ENCODE peak calls at places on chromosome X, in eight cellular contexts. One of them, this sample, is unnamed.
A peak's percentile ranks its signal among the peaks of the same experiment; 100 is the strongest.

GRCh38 chrX:42519666-42520231 is 258.2 kb downstream of the PPP1R2C start:
- DNase-seq in ureter: no peak
- DNase-seq in stimulated activated CD4-positive, alpha-beta T cell treated with anti-CD3 and anti-CD28 coated beads, Interleukin-12 subunit alpha, Interleukin-12 subunit beta, amount 100 ng/mL, for 4 hours: no peak
- DNase-seq in dorsolateral prefrontal cortex: no peak
- DNase-seq in WTC11: no peak
- DNase-seq in NCI-H2107: no peak
- DNase-seq in brain microvascular endothelial cell: peak; percentile 67
- DNase-seq in occipital lobe: no peak
- DNase-seq in this sample: no peak

GRCh38 chrX:105701310-105702052 is 120.9 kb upstream of the NRK start:
- DNase-seq in ureter: no peak
- DNase-seq in stimulated activated CD4-positive, alpha-beta T cell treated with anti-CD3 and anti-CD28 coated beads, Interleukin-12 subunit alpha, Interleukin-12 subunit beta, amount 100 ng/mL, for 4 hours: no peak
- DNase-seq in dorsolateral prefrontal cortex: no peak
- DNase-seq in WTC11: no peak
- DNase-seq in NCI-H2107: no peak
- DNase-seq in brain microvascular endothelial cell: no peak
- DNase-seq in occipital lobe: no peak
- DNase-seq in this sample: no peak

GRCh38 chrX:132489256-132490085 is 633 bp upstream of the MBNL3 start:
- DNase-seq in ureter: peak; percentile 67
- DNase-seq in stimulated activated CD4-positive, alpha-beta T cell treated with anti-CD3 and anti-CD28 coated beads, Interleukin-12 subunit alpha, Interleukin-12 subunit beta, amount 100 ng/mL, for 4 hours: peak; percentile 28
- DNase-seq in dorsolateral prefrontal cortex: no peak
- DNase-seq in WTC11: peak; percentile 51
- DNase-seq in NCI-H2107: peak; percentile 39
- DNase-seq in brain microvascular endothelial cell: no peak
- DNase-seq in occipital lobe: no peak
- DNase-seq in this sample: no peak

GRCh38 chrX:15221321-15221720 is 48.6 kb downstream of the ASB9 start:
- DNase-seq in ureter: no peak
- DNase-seq in stimulated activated CD4-positive, alpha-beta T cell treated with anti-CD3 and anti-CD28 coated beads, Interleukin-12 subunit alpha, Interleukin-12 subunit beta, amount 100 ng/mL, for 4 hours: no peak
- DNase-seq in dorsolateral prefrontal cortex: no peak
- DNase-seq in WTC11: no peak
- DNase-seq in NCI-H2107: no peak
- DNase-seq in brain microvascular endothelial cell: no peak
- DNase-seq in occipital lobe: no peak
- DNase-seq in this sample: no peak

GRCh38 chrX:10656214-10656613 is 35.8 kb upstream of the MID1 start:
- DNase-seq in ureter: no peak
- DNase-seq in stimulated activated CD4-positive, alpha-beta T cell treated with anti-CD3 and anti-CD28 coated beads, Interleukin-12 subunit alpha, Interleukin-12 subunit beta, amount 100 ng/mL, for 4 hours: no peak
- DNase-seq in dorsolateral prefrontal cortex: no peak
- DNase-seq in WTC11: no peak
- DNase-seq in NCI-H2107: no peak
- DNase-seq in brain microvascular endothelial cell: no peak
- DNase-seq in occipital lobe: no peak
- DNase-seq in this sample: no peak

GRCh38 chrX:80812176-80812575 is 2.5 kb upstream of the BRWD3 start:
- DNase-seq in ureter: no peak
- DNase-seq in stimulated activated CD4-positive, alpha-beta T cell treated with anti-CD3 and anti-CD28 coated beads, Interleukin-12 subunit alpha, Interleukin-12 subunit beta, amount 100 ng/mL, for 4 hours: peak; percentile 7
- DNase-seq in dorsolateral prefrontal cortex: peak; percentile 39
- DNase-seq in WTC11: peak; percentile 40
- DNase-seq in NCI-H2107: peak; percentile 0
- DNase-seq in brain microvascular endothelial cell: peak; percentile 46
- DNase-seq in occipital lobe: no peak
- DNase-seq in this sample: no peak

GRCh38 chrX:13855689-13856425 is 39.0 kb upstream of the GPM6B start:
- DNase-seq in ureter: no peak
- DNase-seq in stimulated activated CD4-positive, alpha-beta T cell treated with anti-CD3 and anti-CD28 coated beads, Interleukin-12 subunit alpha, Interleukin-12 subunit beta, amount 100 ng/mL, for 4 hours: no peak
- DNase-seq in dorsolateral prefrontal cortex: no peak
- DNase-seq in WTC11: no peak
- DNase-seq in NCI-H2107: no peak
- DNase-seq in brain microvascular endothelial cell: no peak
- DNase-seq in occipital lobe: no peak
- DNase-seq in this sample: no peak

GRCh38 chrX:23694606-23695005 is 27.3 kb downstream of the PRDX4 start:
- DNase-seq in ureter: no peak
- DNase-seq in stimulated activated CD4-positive, alpha-beta T cell treated with anti-CD3 and anti-CD28 coated beads, Interleukin-12 subunit alpha, Interleukin-12 subunit beta, amount 100 ng/mL, for 4 hours: peak; percentile 6
- DNase-seq in dorsolateral prefrontal cortex: peak; percentile 68
- DNase-seq in WTC11: peak; percentile 18
- DNase-seq in NCI-H2107: no peak
- DNase-seq in brain microvascular endothelial cell: peak; percentile 53
- DNase-seq in occipital lobe: peak; percentile 0
- DNase-seq in this sample: peak; percentile 16

GRCh38 chrX:110743679-110744340 is 51.8 kb downstream of the CHRDL1 start:
- DNase-seq in ureter: no peak
- DNase-seq in stimulated activated CD4-positive, alpha-beta T cell treated with anti-CD3 and anti-CD28 coated beads, Interleukin-12 subunit alpha, Interleukin-12 subunit beta, amount 100 ng/mL, for 4 hours: no peak
- DNase-seq in dorsolateral prefrontal cortex: no peak
- DNase-seq in WTC11: no peak
- DNase-seq in NCI-H2107: no peak
- DNase-seq in brain microvascular endothelial cell: no peak
- DNase-seq in occipital lobe: no peak
- DNase-seq in this sample: no peak

GRCh38 chrX:111352424-111352823 is 59.6 kb downstream of the DCX start:
- DNase-seq in ureter: no peak
- DNase-seq in stimulated activated CD4-positive, alpha-beta T cell treated with anti-CD3 and anti-CD28 coated beads, Interleukin-12 subunit alpha, Interleukin-12 subunit beta, amount 100 ng/mL, for 4 hours: no peak
- DNase-seq in dorsolateral prefrontal cortex: peak; percentile 12
- DNase-seq in WTC11: no peak
- DNase-seq in NCI-H2107: peak; percentile 44
- DNase-seq in brain microvascular endothelial cell: peak; percentile 1
- DNase-seq in occipital lobe: no peak
- DNase-seq in this sample: no peak

GRCh38 chrX:136318166-136318565 is 17.4 kb downstream of the ADGRG4 start:
- DNase-seq in ureter: no peak
- DNase-seq in stimulated activated CD4-positive, alpha-beta T cell treated with anti-CD3 and anti-CD28 coated beads, Interleukin-12 subunit alpha, Interleukin-12 subunit beta, amount 100 ng/mL, for 4 hours: no peak
- DNase-seq in dorsolateral prefrontal cortex: no peak
- DNase-seq in WTC11: no peak
- DNase-seq in NCI-H2107: no peak
- DNase-seq in brain microvascular endothelial cell: no peak
- DNase-seq in occipital lobe: no peak
- DNase-seq in this sample: no peak

GRCh38 chrX:46582325-46582724 is 8.8 kb downstream of the CHST7 start:
- DNase-seq in ureter: no peak
- DNase-seq in stimulated activated CD4-positive, alpha-beta T cell treated with anti-CD3 and anti-CD28 coated beads, Interleukin-12 subunit alpha, Interleukin-12 subunit beta, amount 100 ng/mL, for 4 hours: no peak
- DNase-seq in dorsolateral prefrontal cortex: no peak
- DNase-seq in WTC11: no peak
- DNase-seq in NCI-H2107: no peak
- DNase-seq in brain microvascular endothelial cell: no peak
- DNase-seq in occipital lobe: no peak
- DNase-seq in this sample: no peak

GRCh38 chrX:56130013-56130412 is 102.1 kb upstream of the KLF8 start:
- DNase-seq in ureter: no peak
- DNase-seq in stimulated activated CD4-positive, alpha-beta T cell treated with anti-CD3 and anti-CD28 coated beads, Interleukin-12 subunit alpha, Interleukin-12 subunit beta, amount 100 ng/mL, for 4 hours: no peak
- DNase-seq in dorsolateral prefrontal cortex: no peak
- DNase-seq in WTC11: no peak
- DNase-seq in NCI-H2107: no peak
- DNase-seq in brain microvascular endothelial cell: no peak
- DNase-seq in occipital lobe: no peak
- DNase-seq in this sample: no peak

GRCh38 chrX:11446331-11446730 is 153.1 kb downstream of the AMELX start:
- DNase-seq in ureter: no peak
- DNase-seq in stimulated activated CD4-positive, alpha-beta T cell treated with anti-CD3 and anti-CD28 coated beads, Interleukin-12 subunit alpha, Interleukin-12 subunit beta, amount 100 ng/mL, for 4 hours: no peak
- DNase-seq in dorsolateral prefrontal cortex: no peak
- DNase-seq in WTC11: no peak
- DNase-seq in NCI-H2107: no peak
- DNase-seq in brain microvascular endothelial cell: no peak
- DNase-seq in occipital lobe: no peak
- DNase-seq in this sample: no peak

GRCh38 chrX:101397779-101398178 is 7.0 kb downstream of the RPL36A start:
- DNase-seq in ureter: no peak
- DNase-seq in stimulated activated CD4-positive, alpha-beta T cell treated with anti-CD3 and anti-CD28 coated beads, Interleukin-12 subunit alpha, Interleukin-12 subunit beta, amount 100 ng/mL, for 4 hours: no peak
- DNase-seq in dorsolateral prefrontal cortex: no peak
- DNase-seq in WTC11: no peak
- DNase-seq in NCI-H2107: no peak
- DNase-seq in brain microvascular endothelial cell: peak; percentile 56
- DNase-seq in occipital lobe: no peak
- DNase-seq in this sample: no peak

GRCh38 chrX:103687073-103687695 is 685 bp upstream of the MORF4L2 start:
- DNase-seq in ureter: peak; percentile 90
- DNase-seq in stimulated activated CD4-positive, alpha-beta T cell treated with anti-CD3 and anti-CD28 coated beads, Interleukin-12 subunit alpha, Interleukin-12 subunit beta, amount 100 ng/mL, for 4 hours: peak; percentile 80
- DNase-seq in dorsolateral prefrontal cortex: peak; percentile 87
- DNase-seq in WTC11: peak; percentile 60
- DNase-seq in NCI-H2107: peak; percentile 92
- DNase-seq in brain microvascular endothelial cell: peak; percentile 69
- DNase-seq in occipital lobe: peak; percentile 74
- DNase-seq in this sample: peak; percentile 42

GRCh38 chrX:101550825-101551767 is 749 bp downstream of the ARMCX1 start:
- DNase-seq in ureter: peak; percentile 52
- DNase-seq in stimulated activated CD4-positive, alpha-beta T cell treated with anti-CD3 and anti-CD28 coated beads, Interleukin-12 subunit alpha, Interleukin-12 subunit beta, amount 100 ng/mL, for 4 hours: no peak
- DNase-seq in dorsolateral prefrontal cortex: peak; percentile 38
- DNase-seq in WTC11: peak; percentile 55
- DNase-seq in NCI-H2107: peak; percentile 28
- DNase-seq in brain microvascular endothelial cell: peak; percentile 15
- DNase-seq in occipital lobe: peak; percentile 9
- DNase-seq in this sample: no peak

GRCh38 chrX:16892504-16893362 is 22.6 kb upstream of the RBBP7 start:
- DNase-seq in ureter: peak; percentile 76
- DNase-seq in stimulated activated CD4-positive, alpha-beta T cell treated with anti-CD3 and anti-CD28 coated beads, Interleukin-12 subunit alpha, Interleukin-12 subunit beta, amount 100 ng/mL, for 4 hours: peak; percentile 26
- DNase-seq in dorsolateral prefrontal cortex: peak; percentile 76
- DNase-seq in WTC11: peak; percentile 73
- DNase-seq in NCI-H2107: peak; percentile 55
- DNase-seq in brain microvascular endothelial cell: peak; percentile 75
- DNase-seq in occipital lobe: peak; percentile 36
- DNase-seq in this sample: peak; percentile 39

GRCh38 chrX:54484666-54485065 is 11.4 kb downstream of the FGD1 start:
- DNase-seq in ureter: no peak
- DNase-seq in stimulated activated CD4-positive, alpha-beta T cell treated with anti-CD3 and anti-CD28 coated beads, Interleukin-12 subunit alpha, Interleukin-12 subunit beta, amount 100 ng/mL, for 4 hours: no peak
- DNase-seq in dorsolateral prefrontal cortex: no peak
- DNase-seq in WTC11: peak; percentile 15
- DNase-seq in NCI-H2107: no peak
- DNase-seq in brain microvascular endothelial cell: no peak
- DNase-seq in occipital lobe: no peak
- DNase-seq in this sample: no peak

GRCh38 chrX:43753637-43754036 is 97.5 kb downstream of the MAOA start:
- DNase-seq in ureter: no peak
- DNase-seq in stimulated activated CD4-positive, alpha-beta T cell treated with anti-CD3 and anti-CD28 coated beads, Interleukin-12 subunit alpha, Interleukin-12 subunit beta, amount 100 ng/mL, for 4 hours: no peak
- DNase-seq in dorsolateral prefrontal cortex: no peak
- DNase-seq in WTC11: no peak
- DNase-seq in NCI-H2107: no peak
- DNase-seq in brain microvascular endothelial cell: no peak
- DNase-seq in occipital lobe: no peak
- DNase-seq in this sample: no peak

GRCh38 chrX:56994375-56995270 is 718 bp downstream of the SPIN3 start:
- DNase-seq in ureter: no peak
- DNase-seq in stimulated activated CD4-positive, alpha-beta T cell treated with anti-CD3 and anti-CD28 coated beads, Interleukin-12 subunit alpha, Interleukin-12 subunit beta, amount 100 ng/mL, for 4 hours: peak; percentile 4
- DNase-seq in dorsolateral prefrontal cortex: peak; percentile 9
- DNase-seq in WTC11: no peak
- DNase-seq in NCI-H2107: no peak
- DNase-seq in brain microvascular endothelial cell: no peak
- DNase-seq in occipital lobe: peak; percentile 0
- DNase-seq in this sample: no peak

GRCh38 chrX:2647627-2648026 is 43.5 kb upstream of the CD99 start:
- DNase-seq in ureter: no peak
- DNase-seq in stimulated activated CD4-positive, alpha-beta T cell treated with anti-CD3 and anti-CD28 coated beads, Interleukin-12 subunit alpha, Interleukin-12 subunit beta, amount 100 ng/mL, for 4 hours: no peak
- DNase-seq in dorsolateral prefrontal cortex: no peak
- DNase-seq in WTC11: no peak
- DNase-seq in NCI-H2107: no peak
- DNase-seq in brain microvascular endothelial cell: no peak
- DNase-seq in occipital lobe: no peak
- DNase-seq in this sample: no peak

GRCh38 chrX:47321386-47321785 is 49.0 kb upstream of the ZNF157 start:
- DNase-seq in ureter: peak; percentile 44
- DNase-seq in stimulated activated CD4-positive, alpha-beta T cell treated with anti-CD3 and anti-CD28 coated beads, Interleukin-12 subunit alpha, Interleukin-12 subunit beta, amount 100 ng/mL, for 4 hours: no peak
- DNase-seq in dorsolateral prefrontal cortex: peak; percentile 81
- DNase-seq in WTC11: peak; percentile 87
- DNase-seq in NCI-H2107: no peak
- DNase-seq in brain microvascular endothelial cell: peak; percentile 36
- DNase-seq in occipital lobe: peak; percentile 47
- DNase-seq in this sample: no peak

GRCh38 chrX:68498044-68498507 is 775 bp upstream of the YIPF6 start:
- DNase-seq in ureter: no peak
- DNase-seq in stimulated activated CD4-positive, alpha-beta T cell treated with anti-CD3 and anti-CD28 coated beads, Interleukin-12 subunit alpha, Interleukin-12 subunit beta, amount 100 ng/mL, for 4 hours: no peak
- DNase-seq in dorsolateral prefrontal cortex: no peak
- DNase-seq in WTC11: no peak
- DNase-seq in NCI-H2107: no peak
- DNase-seq in brain microvascular endothelial cell: no peak
- DNase-seq in occipital lobe: no peak
- DNase-seq in this sample: no peak

GRCh38 chrX:111337067-111337466 is 66.8 kb upstream of the CAPN6 start:
- DNase-seq in ureter: no peak
- DNase-seq in stimulated activated CD4-positive, alpha-beta T cell treated with anti-CD3 and anti-CD28 coated beads, Interleukin-12 subunit alpha, Interleukin-12 subunit beta, amount 100 ng/mL, for 4 hours: no peak
- DNase-seq in dorsolateral prefrontal cortex: no peak
- DNase-seq in WTC11: no peak
- DNase-seq in NCI-H2107: no peak
- DNase-seq in brain microvascular endothelial cell: no peak
- DNase-seq in occipital lobe: no peak
- DNase-seq in this sample: no peak

GRCh38 chrX:17417411-17417810 is 42.4 kb downstream of the NHS start:
- DNase-seq in ureter: no peak
- DNase-seq in stimulated activated CD4-positive, alpha-beta T cell treated with anti-CD3 and anti-CD28 coated beads, Interleukin-12 subunit alpha, Interleukin-12 subunit beta, amount 100 ng/mL, for 4 hours: no peak
- DNase-seq in dorsolateral prefrontal cortex: no peak
- DNase-seq in WTC11: no peak
- DNase-seq in NCI-H2107: no peak
- DNase-seq in brain microvascular endothelial cell: no peak
- DNase-seq in occipital lobe: no peak
- DNase-seq in this sample: no peak

GRCh38 chrX:132532097-132532496 is 43.3 kb upstream of the MBNL3 start:
- DNase-seq in ureter: no peak
- DNase-seq in stimulated activated CD4-positive, alpha-beta T cell treated with anti-CD3 and anti-CD28 coated beads, Interleukin-12 subunit alpha, Interleukin-12 subunit beta, amount 100 ng/mL, for 4 hours: no peak
- DNase-seq in dorsolateral prefrontal cortex: no peak
- DNase-seq in WTC11: no peak
- DNase-seq in NCI-H2107: no peak
- DNase-seq in brain microvascular endothelial cell: no peak
- DNase-seq in occipital lobe: no peak
- DNase-seq in this sample: no peak

GRCh38 chrX:124594017-124594651 is 247.8 kb downstream of the SH2D1A start:
- DNase-seq in ureter: no peak
- DNase-seq in stimulated activated CD4-positive, alpha-beta T cell treated with anti-CD3 and anti-CD28 coated beads, Interleukin-12 subunit alpha, Interleukin-12 subunit beta, amount 100 ng/mL, for 4 hours: no peak
- DNase-seq in dorsolateral prefrontal cortex: no peak
- DNase-seq in WTC11: no peak
- DNase-seq in NCI-H2107: no peak
- DNase-seq in brain microvascular endothelial cell: peak; percentile 0
- DNase-seq in occipital lobe: no peak
- DNase-seq in this sample: no peak

GRCh38 chrX:137051978-137052640 is 18.3 kb upstream of the GPR101 start:
- DNase-seq in ureter: peak; percentile 49
- DNase-seq in stimulated activated CD4-positive, alpha-beta T cell treated with anti-CD3 and anti-CD28 coated beads, Interleukin-12 subunit alpha, Interleukin-12 subunit beta, amount 100 ng/mL, for 4 hours: peak; percentile 72
- DNase-seq in dorsolateral prefrontal cortex: peak; percentile 28
- DNase-seq in WTC11: peak; percentile 79
- DNase-seq in NCI-H2107: peak; percentile 53
- DNase-seq in brain microvascular endothelial cell: peak; percentile 16
- DNase-seq in occipital lobe: peak; percentile 2
- DNase-seq in this sample: no peak

GRCh38 chrX:1323315-1323714 is 13.3 kb upstream of the IL3RA start:
- DNase-seq in ureter: no peak
- DNase-seq in stimulated activated CD4-positive, alpha-beta T cell treated with anti-CD3 and anti-CD28 coated beads, Interleukin-12 subunit alpha, Interleukin-12 subunit beta, amount 100 ng/mL, for 4 hours: peak; percentile 29
- DNase-seq in dorsolateral prefrontal cortex: no peak
- DNase-seq in WTC11: peak; percentile 78
- DNase-seq in NCI-H2107: no peak
- DNase-seq in brain microvascular endothelial cell: peak; percentile 17
- DNase-seq in occipital lobe: no peak
- DNase-seq in this sample: no peak

GRCh38 chrX:144791298-144791697 is 456.0 kb upstream of the SPANXN1 start:
- DNase-seq in ureter: no peak
- DNase-seq in stimulated activated CD4-positive, alpha-beta T cell treated with anti-CD3 and anti-CD28 coated beads, Interleukin-12 subunit alpha, Interleukin-12 subunit beta, amount 100 ng/mL, for 4 hours: no peak
- DNase-seq in dorsolateral prefrontal cortex: no peak
- DNase-seq in WTC11: no peak
- DNase-seq in NCI-H2107: no peak
- DNase-seq in brain microvascular endothelial cell: no peak
- DNase-seq in occipital lobe: no peak
- DNase-seq in this sample: no peak

GRCh38 chrX:154396948-154397887 is 959 bp upstream of the RPL10 start:
- DNase-seq in ureter: peak; percentile 81
- DNase-seq in stimulated activated CD4-positive, alpha-beta T cell treated with anti-CD3 and anti-CD28 coated beads, Interleukin-12 subunit alpha, Interleukin-12 subunit beta, amount 100 ng/mL, for 4 hours: peak; percentile 66
- DNase-seq in dorsolateral prefrontal cortex: peak; percentile 27
- DNase-seq in WTC11: peak; percentile 44
- DNase-seq in NCI-H2107: no peak
- DNase-seq in brain microvascular endothelial cell: no peak
- DNase-seq in occipital lobe: peak; percentile 56
- DNase-seq in this sample: no peak

GRCh38 chrX:136816970-136817369 is 36.2 kb upstream of the ARHGEF6 start:
- DNase-seq in ureter: no peak
- DNase-seq in stimulated activated CD4-positive, alpha-beta T cell treated with anti-CD3 and anti-CD28 coated beads, Interleukin-12 subunit alpha, Interleukin-12 subunit beta, amount 100 ng/mL, for 4 hours: no peak
- DNase-seq in dorsolateral prefrontal cortex: no peak
- DNase-seq in WTC11: no peak
- DNase-seq in NCI-H2107: no peak
- DNase-seq in brain microvascular endothelial cell: no peak
- DNase-seq in occipital lobe: no peak
- DNase-seq in this sample: no peak

GRCh38 chrX:150989420-150989819 is 6.3 kb downstream of the HMGB3 start:
- DNase-seq in ureter: no peak
- DNase-seq in stimulated activated CD4-positive, alpha-beta T cell treated with anti-CD3 and anti-CD28 coated beads, Interleukin-12 subunit alpha, Interleukin-12 subunit beta, amount 100 ng/mL, for 4 hours: no peak
- DNase-seq in dorsolateral prefrontal cortex: no peak
- DNase-seq in WTC11: no peak
- DNase-seq in NCI-H2107: no peak
- DNase-seq in brain microvascular endothelial cell: no peak
- DNase-seq in occipital lobe: no peak
- DNase-seq in this sample: no peak

This sample was measured in AG04450.